ENCODE peak calls at places on chromosomes 4 and X, in eight cellular contexts. M, X, Z, N, F, B, G and K are unnamed samples.

GRCh38 chrX:96387801-96388200 is 296.8 kb upstream of the DIAPH2 start:
- DNase-seq in M (no peak), X (no peak), Z (no peak), N (no peak), F (no peak), B (no peak), G (no peak), K (no peak)

GRCh38 chrX:49106930-49107329 is 16.6 kb downstream of the GPKOW start:
- DNase-seq in M (no peak), X (no peak), Z (no peak), N (no peak), F (no peak), B (no peak), G (peak), K (no peak)

GRCh38 chr4:103010827-103011226 is 8.7 kb downstream of the SLC9B1 start:
- DNase-seq in M (no peak), X (no peak), Z (no peak), N (no peak), F (no peak), B (no peak), G (no peak), K (no peak)

GRCh38 chr4:122632396-122633143 is 11.7 kb upstream of the IL21 start:
- DNase-seq in M (no peak), X (no peak), Z (no peak), N (no peak), F (no peak), B (no peak), G (no peak), K (no peak)

GRCh38 chr4:153542835-153543234 is 76.7 kb downstream of the TMEM131L start:
- DNase-seq in M (no peak), X (no peak), Z (peak), N (no peak), F (no peak), B (no peak), G (no peak), K (no peak)

GRCh38 chrX:134520860-134521390 is 61.0 kb downstream of the HPRT1 start:
- DNase-seq in M (peak), X (peak), Z (no peak), N (no peak), F (peak), B (no peak), G (peak), K (no peak)

GRCh38 chrX:124863303-124863702 is 456.4 kb upstream of the TEX13C start:
- DNase-seq in M (no peak), X (no peak), Z (no peak), N (no peak), F (no peak), B (no peak), G (no peak), K (no peak)

GRCh38 chr4:22246816-22247215 is 269.1 kb downstream of the ADGRA3 start:
- DNase-seq in M (no peak), X (no peak), Z (no peak), N (no peak), F (no peak), B (no peak), G (no peak), K (no peak)

GRCh38 chr4:102196221-102196620 is 149.1 kb downstream of the SLC39A8 start:
- DNase-seq in M (no peak), X (no peak), Z (no peak), N (no peak), F (no peak), B (no peak), G (peak), K (no peak)

GRCh38 chr4:169922632-169923276 is 103.4 kb downstream of the MFAP3L start:
- DNase-seq in M (peak), X (no peak), Z (no peak), N (peak), F (no peak), B (no peak), G (no peak), K (no peak)

GRCh38 chr4:67687639-67688038 is 13.3 kb downstream of the UBA6 start:
- DNase-seq in M (no peak), X (no peak), Z (no peak), N (no peak), F (no peak), B (no peak), G (no peak), K (no peak)

GRCh38 chr4:37816006-37816405 is 10.5 kb upstream of the PGM2 start:
- DNase-seq in M (no peak), X (no peak), Z (peak), N (no peak), F (no peak), B (no peak), G (no peak), K (no peak)

DNA sequence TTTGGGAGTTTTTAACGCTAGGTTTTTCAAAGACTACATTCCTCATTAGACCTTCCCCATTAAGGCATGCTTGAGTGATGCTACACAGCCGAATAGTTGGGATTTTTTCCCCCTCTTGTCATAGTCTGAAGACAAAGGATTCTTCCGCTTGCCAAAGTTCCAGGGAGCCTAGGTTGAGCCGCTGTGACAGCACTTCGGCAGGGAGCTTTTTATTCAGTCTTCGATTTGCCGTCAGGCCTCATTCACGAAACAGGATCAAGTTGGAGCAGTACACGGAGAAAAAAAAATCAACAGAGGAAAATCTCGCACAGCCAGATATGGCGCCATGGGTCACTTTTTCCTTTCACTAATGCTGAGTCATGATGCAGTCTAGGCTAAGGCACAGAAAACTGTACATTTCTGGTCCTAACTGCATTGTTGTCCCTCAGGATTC is 24.3 kb downstream of the SHROOM3 start:
- DNase-seq in M (no peak), X (peak), Z (no peak), N (no peak), F (no peak), B (no peak), G (peak), K (no peak)
- TF ChIP-seq POLR2A in M (no peak), X (peak), Z (no peak), N (no peak), F (no peak), B (no peak), G (no peak), K (no peak)

DNA sequence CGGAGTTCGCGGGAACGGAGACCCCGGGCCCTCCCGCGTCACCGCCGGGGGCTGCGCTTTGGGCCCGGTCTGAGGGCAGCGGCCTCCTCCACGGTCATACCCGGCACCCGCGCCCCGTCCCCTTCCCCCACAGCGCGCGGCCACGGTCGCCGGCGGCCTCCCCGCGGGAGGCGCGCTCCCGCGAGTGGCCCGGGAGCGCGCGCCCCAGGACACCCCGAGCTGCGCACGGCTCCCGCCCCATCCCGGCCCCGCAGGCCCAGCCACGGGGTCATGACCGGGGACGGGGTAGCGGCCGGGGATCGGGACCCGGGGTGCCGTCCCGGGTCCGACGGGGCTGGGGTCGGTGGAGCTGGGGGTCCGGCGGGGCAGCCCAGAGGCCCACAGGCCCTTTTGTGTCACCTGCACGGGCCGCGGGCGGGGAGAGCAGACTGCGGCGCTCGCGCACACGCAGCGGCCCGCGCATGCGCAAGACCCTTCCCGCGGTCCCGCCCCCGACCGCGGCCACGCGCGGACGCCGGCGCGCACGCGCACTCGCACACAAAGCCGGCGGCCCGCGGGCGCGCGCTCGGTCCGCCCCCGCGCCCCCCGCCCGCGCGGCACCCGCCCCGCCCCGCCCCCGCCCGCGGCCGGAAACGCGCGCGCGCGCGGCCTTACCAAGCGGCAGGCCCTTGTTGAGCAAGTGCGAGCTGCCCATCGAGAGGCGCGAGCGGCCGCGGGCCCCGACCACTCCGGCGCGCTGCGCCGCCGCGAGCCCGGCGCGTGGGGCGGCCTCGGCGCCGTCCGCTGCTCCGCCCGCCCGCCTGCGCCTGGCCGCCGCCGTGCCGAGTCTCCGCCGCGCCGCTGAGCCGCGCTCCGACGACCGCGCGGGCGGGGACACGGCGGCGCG is at the start of gene CTBP1:
- DNase-seq in M (peak), X (peak), Z (no peak), N (peak), F (peak), B (no peak), G (peak), K (peak)
- TF ChIP-seq POLR2AphosphoS5 in M (no peak), X (peak), Z (no peak), N (peak), F (peak), B (peak), G (peak), K (peak)

GRCh38 chrX:132023896-132024386 is 839 bp downstream of the STK26 start:
- DNase-seq in M (peak), X (no peak), Z (no peak), N (no peak), F (peak), B (no peak), G (peak), K (no peak)

GRCh38 chrX:132022863-132023116 is 312 bp upstream of the STK26 start:
- DNase-seq in M (no peak), X (no peak), Z (no peak), N (no peak), F (no peak), B (no peak), G (no peak), K (no peak)

GRCh38 chrX:132025085-132025484 is 2.0 kb downstream of the STK26 start:
- DNase-seq in M (no peak), X (no peak), Z (no peak), N (no peak), F (no peak), B (no peak), G (no peak), K (no peak)

GRCh38 chrX:132022115-132022862 is 813 bp upstream of the STK26 start:
- DNase-seq in M (no peak), X (no peak), Z (no peak), N (no peak), F (no peak), B (no peak), G (peak), K (no peak)

GRCh38 chrX:132023117-132023895 is at the start of gene STK26:
- DNase-seq in M (peak), X (peak), Z (no peak), N (peak), F (peak), B (no peak), G (peak), K (peak)
- TF ChIP-seq POLR2A in M (peak), X (no peak), Z (no peak), N (no peak), F (peak), B (no peak), G (no peak), K (peak)

GRCh38 chr4:168318266-168318895 is at the start of gene DDX60:
- DNase-seq in M (peak), X (peak), Z (peak), N (peak), F (peak), B (no peak), G (peak), K (peak)
- TF ChIP-seq POLR2AphosphoS5 in M (peak), X (no peak), Z (peak), N (peak), F (peak), B (peak), G (peak), K (peak)

GRCh38 chrX:54044877-54045328 is 630 bp upstream of the PHF8 start:
- DNase-seq in M (no peak), X (no peak), Z (no peak), N (no peak), F (no peak), B (no peak), G (no peak), K (no peak)
- TF ChIP-seq POLR2A in M (no peak), X (no peak), Z (no peak), N (no peak), F (peak), B (no peak), G (no peak), K (no peak)

GRCh38 chrX:42414057-42414456 is 363.9 kb downstream of the PPP1R2C start:
- DNase-seq in M (no peak), X (no peak), Z (no peak), N (no peak), F (no peak), B (no peak), G (no peak), K (no peak)
- TF ChIP-seq POLR2AphosphoS5 in M (no peak), X (no peak), Z (no peak), N (no peak), F (no peak), B (no peak), G (no peak), K (no peak)